ENCODE peak calls at places on chromosomes 3 and 15, in four cellular contexts. C is HepG2, P is GM12878, B is K562. Q is an unnamed sample.

GRCh38 chr15:51809457-51809856 is 20.0 kb upstream of the TMOD3 start:
- DNase-seq in C (no peak), P (no peak), B (no peak), Q (no peak)

GRCh38 chr3:142210608-142211007 is 14.8 kb downstream of the GK5 start:
- DNase-seq in C (no peak), P (no peak), B (no peak), Q (no peak)

GRCh38 chr15:65818927-65819562 is 27.0 kb upstream of the DENND4A start:
- DNase-seq in C (no peak), P (peak; percentile 78), B (peak; percentile 44), Q (no peak)

GRCh38 chr15:63982381-63982854 is 63.9 kb downstream of the DAPK2 start:
- DNase-seq in C (no peak), P (no peak), B (no peak), Q (no peak)

GRCh38 chr3:134525293-134525692 is 39.4 kb downstream of the CEP63 start:
- DNase-seq in C (no peak), P (no peak), B (no peak), Q (no peak)

GRCh38 chr3:42497009-42497731 is 5.3 kb upstream of the VIPR1 start:
- DNase-seq in C (peak; percentile 40), P (no peak), B (no peak), Q (peak; percentile 47)

GRCh38 chr3:58084788-58085543 is 76.7 kb downstream of the FLNB start:
- DNase-seq in C (peak; percentile 70), P (peak; percentile 40), B (peak; percentile 25), Q (no peak)

GRCh38 chr3:151776259-151776740 is 37.6 kb upstream of the AADAC start:
- DNase-seq in C (no peak), P (no peak), B (no peak), Q (no peak)

GRCh38 chr15:26620528-26620927 is 152.3 kb downstream of the GABRB3 start:
- DNase-seq in C (no peak), P (no peak), B (no peak), Q (no peak)

GRCh38 chr3:164550857-164551256 is 527.4 kb downstream of the SI start:
- DNase-seq in C (no peak), P (no peak), B (no peak), Q (peak; percentile 5)

GRCh38 chr3:177286034-177286433 is 88.8 kb upstream of the TBL1XR1 start:
- DNase-seq in C (peak; percentile 91), P (no peak), B (no peak), Q (peak; percentile 74)

GRCh38 chr15:96331141-96331941 is 841 bp downstream of the NR2F2 start:
- DNase-seq in C (no peak), P (no peak), B (peak; percentile 40), Q (no peak)

GRCh38 chr3:57110797-57111196 is 50.3 kb downstream of the SPATA12 start:
- DNase-seq in C (no peak), P (no peak), B (no peak), Q (no peak)

GRCh38 chr3:151751161-151751560 is 17.4 kb downstream of the AADACL2 start:
- DNase-seq in C (no peak), P (no peak), B (no peak), Q (no peak)

GRCh38 chr3:56917740-56918568 is 116.2 kb upstream of the ARHGEF3 start:
- DNase-seq in C (no peak), P (peak; percentile 84), B (no peak), Q (no peak)

GRCh38 chr3:49719214-49719884 is at the start of gene AMIGO3:
- DNase-seq in C (no peak), P (peak; percentile 40), B (peak; percentile 61), Q (peak; percentile 96)

GRCh38 chr15:85551221-85551832 is 170.9 kb downstream of the AKAP13 start:
- DNase-seq in C (no peak), P (no peak), B (no peak), Q (no peak)

GRCh38 chr15:96750361-96750760 is 419.9 kb downstream of the NR2F2 start:
- DNase-seq in C (no peak), P (no peak), B (no peak), Q (no peak)

GRCh38 chr3:114363554-114364202 is 69.8 kb downstream of the TIGIT start:
- DNase-seq in C (no peak), P (no peak), B (no peak), Q (peak; percentile 11)

GRCh38 chr15:40932625-40933519 is 3.7 kb downstream of the DLL4 start:
- DNase-seq in C (peak; percentile 75), P (no peak), B (no peak), Q (no peak)

GRCh38 chr3:124620600-124621063 is 109.6 kb upstream of the UMPS start:
- DNase-seq in C (peak; percentile 96), P (peak; percentile 38), B (peak; percentile 67), Q (peak; percentile 12)

GRCh38 chr3:152376351-152377183 is 107.8 kb downstream of the MBNL1 start:
- DNase-seq in C (no peak), P (peak; percentile 97), B (no peak), Q (peak; percentile 72)

GRCh38 chr15:77611767-77612166 is 20.9 kb downstream of the LINGO1 start:
- DNase-seq in C (no peak), P (no peak), B (peak; percentile 60), Q (no peak)

GRCh38 chr15:64503640-64504039 is 43.3 kb downstream of the ZNF609 start:
- DNase-seq in C (no peak), P (no peak), B (no peak), Q (no peak)

GRCh38 chr3:24520941-24521305 is 26.3 kb upstream of the THRB start:
- DNase-seq in C (peak; percentile 16), P (no peak), B (no peak), Q (no peak)

GRCh38 chr15:70291295-70291694 is 193.6 kb upstream of the TLE3 start:
- DNase-seq in C (no peak), P (no peak), B (no peak), Q (no peak)

GRCh38 chr15:69757186-69757585 is 304.6 kb downstream of the RPLP1 start:
- DNase-seq in C (no peak), P (no peak), B (no peak), Q (no peak)

GRCh38 chr3:44509985-44510360 is 32.5 kb upstream of the ZNF445 start:
- DNase-seq in C (no peak), P (no peak), B (peak; percentile 26), Q (peak; percentile 12)

GRCh38 chr3:13718437-13718836 is 161.4 kb downstream of the WNT7A start:
- DNase-seq in C (peak; percentile 61), P (no peak), B (no peak), Q (no peak)

GRCh38 chr3:78580691-78581090 is 1187.1 kb downstream of the ROBO1 start:
- DNase-seq in C (no peak), P (no peak), B (no peak), Q (no peak)

GRCh38 chr15:57537072-57537471 is 54.6 kb upstream of the MYZAP start:
- DNase-seq in C (peak; percentile 13), P (no peak), B (no peak), Q (no peak)

GRCh38 chr15:75460646-75461045 is 9.2 kb upstream of the SIN3A start:
- DNase-seq in C (peak; percentile 71), P (no peak), B (no peak), Q (peak; percentile 39)

GRCh38 chr3:171849632-171850323 is 6.6 kb downstream of the TMEM212 start:
- DNase-seq in C (no peak), P (no peak), B (no peak), Q (no peak)

GRCh38 chr3:171850324-171850697 is 7.2 kb downstream of the TMEM212 start:
- DNase-seq in C (no peak), P (no peak), B (no peak), Q (no peak)

GRCh38 chr3:171854649-171855305 is 11.6 kb downstream of the TMEM212 start:
- DNase-seq in C (no peak), P (no peak), B (no peak), Q (no peak)

GRCh38 chr3:171850968-171851600 is 7.9 kb downstream of the TMEM212 start:
- DNase-seq in C (no peak), P (no peak), B (no peak), Q (no peak)

DNA sequence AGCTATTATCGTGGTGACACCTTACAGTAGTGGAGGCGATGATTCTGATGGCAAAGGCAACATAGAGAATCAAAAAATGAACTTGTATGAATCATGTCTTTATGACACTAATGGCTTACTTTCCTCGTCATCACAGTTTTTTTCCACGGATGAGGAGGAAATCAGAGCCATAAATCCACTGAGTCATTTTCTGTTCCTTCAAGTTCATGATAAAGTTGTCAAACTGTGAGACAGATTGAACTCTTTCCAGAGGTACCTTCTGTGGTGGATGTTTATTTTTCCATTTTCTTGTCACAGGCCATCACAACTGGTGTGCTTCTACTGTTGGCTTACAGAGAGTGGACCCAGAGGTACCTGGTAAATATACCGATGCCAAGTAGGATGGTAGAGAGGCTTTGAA is 8.5 kb downstream of the TMEM212 start:
- DNase-seq in C (no peak), P (no peak), B (no peak), Q (no peak)
- TF ChIP-seq POLR2AphosphoS2 in C (no peak), P (no peak), B (no peak), Q (no peak)

GRCh38 chr15:54559405-54560064 is 581.3 kb downstream of the UNC13C start:
- DNase-seq in C (no peak), P (no peak), B (no peak), Q (no peak)
- TF ChIP-seq POLR2AphosphoS2 in C (no peak), P (no peak), B (no peak), Q (no peak)

DNA sequence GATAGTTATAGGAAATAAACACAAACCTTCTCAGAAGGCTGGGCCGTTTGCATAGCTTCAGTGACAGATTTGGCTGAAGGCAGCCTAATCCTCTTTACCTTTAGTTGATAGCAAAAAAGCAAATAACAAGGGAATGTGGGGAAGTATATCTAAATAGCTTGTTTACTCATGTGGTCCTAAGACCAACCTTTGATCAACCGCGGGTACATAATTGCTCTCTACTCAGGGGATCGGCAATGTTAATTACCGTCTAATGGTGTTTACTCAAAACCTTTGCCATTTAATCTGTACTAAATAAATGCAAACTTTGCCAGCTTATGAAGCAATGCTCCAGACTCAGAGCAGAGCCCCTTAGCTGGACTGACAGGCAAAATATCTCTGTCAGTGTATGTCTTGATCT is 51.6 kb downstream of the EIF3J start:
- DNase-seq in C (peak; percentile 68), P (no peak), B (no peak), Q (no peak)
- TF ChIP-seq POLR2AphosphoS2 in C (no peak), P (no peak), B (no peak), Q (no peak)

GRCh38 chr3:187639912-187640822 is 30.0 kb downstream of the SST start:
- DNase-seq in C (no peak), P (no peak), B (no peak), Q (no peak)
- TF ChIP-seq POLR2AphosphoS2 in C (no peak), P (no peak), B (no peak), Q (no peak)

GRCh38 chr3:189677667-189678066 is 46.5 kb downstream of the TP63 start:
- DNase-seq in C (no peak), P (no peak), B (no peak), Q (no peak)
- TF ChIP-seq POLR2AphosphoS2 in C (no peak), P (no peak), B (no peak), Q (no peak)

DNA sequence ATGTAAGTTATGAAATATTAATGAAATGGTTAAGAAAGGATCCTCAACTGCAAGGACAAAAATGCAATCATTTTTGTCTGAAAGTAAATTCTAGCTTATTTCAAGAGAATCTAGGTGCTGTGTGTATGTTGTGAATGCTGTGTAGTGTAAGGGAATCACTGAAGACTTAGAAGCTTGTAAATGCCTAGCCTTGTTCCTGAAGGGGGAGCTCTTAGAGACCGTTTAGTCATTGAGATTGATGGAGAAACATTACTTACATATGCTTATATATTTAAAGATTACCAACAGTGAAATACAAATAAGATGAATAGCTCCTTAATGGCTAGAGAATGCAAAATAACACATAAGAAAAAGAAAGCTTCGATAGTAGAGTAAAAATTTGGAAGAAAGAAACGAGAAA is 67.9 kb downstream of the CNTN4 start:
- DNase-seq in C (no peak), P (no peak), B (no peak), Q (peak; percentile 6)
- TF ChIP-seq POLR2AphosphoS2 in C (no peak), P (no peak), B (no peak), Q (no peak)

GRCh38 chr3:193974147-193974546 is 161.8 kb upstream of the HES1 start:
- DNase-seq in C (no peak), P (no peak), B (no peak), Q (no peak)
- TF ChIP-seq POLR2AphosphoS2 in C (no peak), P (no peak), B (no peak), Q (no peak)